ENCODE peak calls at places on chromosomes 3 and 15, in seven cellular contexts. R, F, C, W, I, H and L are unnamed samples.

GRCh38 chr3:30231277-30232141 is 374.9 kb upstream of the TGFBR2 start:
- DNase-seq in R (no peak), F (no peak), C (peak; percentile 85), W (no peak), I (no peak), H (peak; percentile 82), L (no peak)

GRCh38 chr3:177055557-177056290 is 141.6 kb downstream of the TBL1XR1 start:
- DNase-seq in R (no peak), F (no peak), C (no peak), W (no peak), I (no peak), H (peak; percentile 44), L (no peak)

GRCh38 chr3:107810195-107811071 is 280.4 kb downstream of the CD47 start:
- DNase-seq in R (no peak), F (no peak), C (no peak), W (no peak), I (no peak), H (peak; percentile 31), L (no peak)

GRCh38 chr3:9820944-9821343 is 10.9 kb downstream of the TTLL3 start:
- DNase-seq in R (no peak), F (no peak), C (no peak), W (no peak), I (no peak), H (peak; percentile 36), L (no peak)

GRCh38 chr3:115245437-115245836 is 98.3 kb upstream of the ZBTB20 start:
- DNase-seq in R (no peak), F (no peak), C (peak; percentile 95), W (no peak), I (no peak), H (peak; percentile 96), L (no peak)

GRCh38 chr3:61736506-61736905 is 175.1 kb downstream of the PTPRG start:
- DNase-seq in R (no peak), F (no peak), C (no peak), W (no peak), I (no peak), H (peak; percentile 15), L (no peak)

GRCh38 chr3:66297917-66298316 is 77.1 kb downstream of the SLC25A26 start:
- DNase-seq in R (no peak), F (no peak), C (no peak), W (no peak), I (no peak), H (peak; percentile 86), L (no peak)

GRCh38 chr3:177835917-177836316 is 638.6 kb upstream of the TBL1XR1 start:
- DNase-seq in R (no peak), F (no peak), C (peak; percentile 70), W (no peak), I (no peak), H (peak; percentile 98), L (no peak)

GRCh38 chr3:149395107-149396089 is 17.9 kb upstream of the TM4SF1 start:
- DNase-seq in R (peak; percentile 59), F (no peak), C (peak; percentile 82), W (peak; percentile 51), I (no peak), H (peak; percentile 57), L (no peak)

GRCh38 chr3:137105277-137105977 is 147.6 kb downstream of the IL20RB start:
- DNase-seq in R (no peak), F (no peak), C (peak; percentile 70), W (no peak), I (no peak), H (peak; percentile 66), L (peak; percentile 22)

GRCh38 chr15:76996526-76997401 is 1.8 kb downstream of the PSTPIP1 start:
- DNase-seq in R (no peak), F (no peak), C (no peak), W (peak; percentile 44), I (no peak), H (peak; percentile 50), L (no peak)

GRCh38 chr3:155243512-155243921 is 50.0 kb downstream of the STRIT1 start:
- DNase-seq in R (no peak), F (no peak), C (peak; percentile 66), W (no peak), I (no peak), H (peak; percentile 82), L (no peak)

GRCh38 chr15:67501836-67502461 is 19.0 kb upstream of the C15orf61 start:
- DNase-seq in R (no peak), F (no peak), C (no peak), W (no peak), I (no peak), H (no peak), L (no peak)

GRCh38 chr3:184491867-184492615 is 69.5 kb upstream of the EPHB3 start:
- DNase-seq in R (no peak), F (peak; percentile 90), C (no peak), W (no peak), I (peak; percentile 67), H (no peak), L (no peak)

GRCh38 chr3:39644176-39644575 is 165.2 kb upstream of the MYRIP start:
- DNase-seq in R (no peak), F (no peak), C (peak; percentile 72), W (no peak), I (no peak), H (peak; percentile 94), L (no peak)

GRCh38 chr15:77419050-77419835 is 661 bp downstream of the PEAK1 start:
- DNase-seq in R (no peak), F (no peak), C (peak; percentile 48), W (peak; percentile 68), I (peak; percentile 73), H (peak; percentile 46), L (peak; percentile 20)

GRCh38 chr3:71703796-71704195 is 21.4 kb downstream of the EIF4E3 start:
- DNase-seq in R (no peak), F (no peak), C (no peak), W (no peak), I (no peak), H (no peak), L (no peak)

GRCh38 chr3:128720891-128721290 is 5.1 kb upstream of the RAB7A start:
- DNase-seq in R (no peak), F (no peak), C (no peak), W (no peak), I (no peak), H (no peak), L (no peak)

GRCh38 chr3:19748782-19749447 is 185.1 kb downstream of the EFHB start:
- DNase-seq in R (no peak), F (no peak), C (no peak), W (no peak), I (no peak), H (no peak), L (no peak)

GRCh38 chr3:49339593-49339946 is 283 bp downstream of the USP4 start:
- DNase-seq in R (no peak), F (no peak), C (no peak), W (peak; percentile 52), I (peak; percentile 59), H (no peak), L (no peak)

GRCh38 chr3:41243183-41243582 is 43.9 kb downstream of the CTNNB1 start:
- DNase-seq in R (no peak), F (no peak), C (no peak), W (no peak), I (no peak), H (no peak), L (no peak)

GRCh38 chr3:166473501-166473900 is 636.3 kb upstream of the BCHE start:
- DNase-seq in R (no peak), F (no peak), C (no peak), W (no peak), I (no peak), H (no peak), L (no peak)

GRCh38 chr3:150408232-150409124 is at the start of gene TSC22D2:
- DNase-seq in R (peak; percentile 97), F (peak; percentile 98), C (peak; percentile 95), W (peak; percentile 97), I (peak; percentile 98), H (peak; percentile 91), L (peak; percentile 56)
- TF ChIP-seq CTCF in R (no peak), F (peak; percentile 1), C (no peak), W (peak; percentile 6), I (peak; percentile 14), H (no peak), L (no peak)

GRCh38 chr3:168191856-168192255 is 96.1 kb upstream of the GOLIM4 start:
- DNase-seq in R (no peak), F (no peak), C (no peak), W (no peak), I (no peak), H (no peak), L (no peak)
- TF ChIP-seq CTCF in R (no peak), F (no peak), C (no peak), W (no peak), I (no peak), H (no peak), L (no peak)

GRCh38 chr15:29568840-29569532 is 253.3 kb downstream of the TJP1 start:
- DNase-seq in R (no peak), F (peak; percentile 62), C (no peak), W (no peak), I (no peak), H (no peak), L (no peak)
- TF ChIP-seq CTCF in R (no peak), F (no peak), C (no peak), W (peak; percentile 35), I (no peak), H (no peak), L (peak; percentile 15)

DNA sequence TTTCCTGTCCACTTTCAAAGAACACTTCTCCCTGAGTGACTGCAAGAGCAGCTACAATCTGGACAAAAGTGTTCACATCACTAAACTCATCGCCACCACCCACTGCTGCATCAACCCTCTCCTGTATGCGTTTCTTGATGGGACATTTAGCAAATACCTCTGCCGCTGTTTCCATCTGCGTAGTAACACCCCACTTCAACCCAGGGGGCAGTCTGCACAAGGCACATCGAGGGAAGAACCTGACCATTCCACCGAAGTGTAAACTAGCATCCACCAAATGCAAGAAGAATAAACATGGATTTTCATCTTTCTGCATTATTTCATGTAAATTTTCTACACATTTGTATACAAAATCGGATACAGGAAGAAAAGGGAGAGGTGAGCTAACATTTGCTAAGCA is 1.8 kb downstream of the CCRL2 start:
- DNase-seq in R (no peak), F (no peak), C (no peak), W (no peak), I (no peak), H (no peak), L (no peak)
- TF ChIP-seq CTCF in R (no peak), F (no peak), C (no peak), W (no peak), I (no peak), H (no peak), L (no peak)

GRCh38 chr15:99105516-99106341 is 849 bp downstream of the SYNM start:
- DNase-seq in R (no peak), F (no peak), C (peak; percentile 69), W (peak; percentile 41), I (peak; percentile 86), H (peak; percentile 61), L (peak; percentile 33)
- TF ChIP-seq CTCF in R (no peak), F (peak; percentile 9), C (no peak), W (peak; percentile 7), I (no peak), H (no peak), L (peak; percentile 22)

GRCh38 chr3:160720123-160720746 is 35.8 kb upstream of the PPM1L start:
- DNase-seq in R (no peak), F (no peak), C (no peak), W (no peak), I (no peak), H (no peak), L (no peak)
- TF ChIP-seq CTCF in R (no peak), F (no peak), C (peak; percentile 29), W (peak; percentile 30), I (no peak), H (no peak), L (no peak)